ENCODE peak calls at places on chromosomes 6 and 20, in nine cellular contexts. One of them, this sample, is unnamed.
A peak's percentile ranks its signal among the peaks of the same experiment; 100 is the strongest.

GRCh38 chr20:63289311-63290135 is 3.5 kb upstream of the COL20A1 start:
- DNase-seq in thoracic aorta: no peak
- DNase-seq in A549: no peak
- DNase-seq in cardiac muscle cell: no peak
- DNase-seq in HCT116: no peak
- DNase-seq in adrenal gland: no peak
- DNase-seq in mammary epithelial cell: no peak
- DNase-seq in tibial nerve: no peak
- DNase-seq in lower lobe of right lung: no peak
- DNase-seq in this sample: no peak

GRCh38 chr6:53487080-53487479 is 57.8 kb downstream of the GCLC start:
- DNase-seq in thoracic aorta: no peak
- DNase-seq in A549: no peak
- DNase-seq in cardiac muscle cell: no peak
- DNase-seq in HCT116: no peak
- DNase-seq in adrenal gland: no peak
- DNase-seq in mammary epithelial cell: no peak
- DNase-seq in tibial nerve: no peak
- DNase-seq in lower lobe of right lung: no peak
- DNase-seq in this sample: no peak

GRCh38 chr6:3884007-3884745 is 35.0 kb downstream of the FAM50B start:
- DNase-seq in thoracic aorta: no peak
- DNase-seq in A549: peak; percentile 60
- DNase-seq in cardiac muscle cell: no peak
- DNase-seq in HCT116: no peak
- DNase-seq in adrenal gland: no peak
- DNase-seq in mammary epithelial cell: peak; percentile 74
- DNase-seq in tibial nerve: no peak
- DNase-seq in lower lobe of right lung: no peak
- DNase-seq in this sample: no peak

GRCh38 chr6:88730602-88731001 is 232.8 kb downstream of the RNGTT start:
- DNase-seq in thoracic aorta: no peak
- DNase-seq in A549: peak; percentile 63
- DNase-seq in cardiac muscle cell: no peak
- DNase-seq in HCT116: no peak
- DNase-seq in adrenal gland: no peak
- DNase-seq in mammary epithelial cell: peak; percentile 64
- DNase-seq in tibial nerve: no peak
- DNase-seq in lower lobe of right lung: no peak
- DNase-seq in this sample: no peak

GRCh38 chr6:141105481-141105880 is 1027.2 kb upstream of the GJE1 start:
- DNase-seq in thoracic aorta: no peak
- DNase-seq in A549: no peak
- DNase-seq in cardiac muscle cell: peak; percentile 54
- DNase-seq in HCT116: no peak
- DNase-seq in adrenal gland: no peak
- DNase-seq in mammary epithelial cell: no peak
- DNase-seq in tibial nerve: no peak
- DNase-seq in lower lobe of right lung: no peak
- DNase-seq in this sample: no peak

GRCh38 chr6:158654960-158655485 is 5.2 kb downstream of the SYTL3 start:
- DNase-seq in thoracic aorta: no peak
- DNase-seq in A549: no peak
- DNase-seq in cardiac muscle cell: no peak
- DNase-seq in HCT116: no peak
- DNase-seq in adrenal gland: no peak
- DNase-seq in mammary epithelial cell: no peak
- DNase-seq in tibial nerve: no peak
- DNase-seq in lower lobe of right lung: no peak
- DNase-seq in this sample: no peak

GRCh38 chr6:125821825-125822281 is 31.1 kb downstream of the NCOA7 start:
- DNase-seq in thoracic aorta: no peak
- DNase-seq in A549: no peak
- DNase-seq in cardiac muscle cell: no peak
- DNase-seq in HCT116: no peak
- DNase-seq in adrenal gland: no peak
- DNase-seq in mammary epithelial cell: peak; percentile 21
- DNase-seq in tibial nerve: no peak
- DNase-seq in lower lobe of right lung: no peak
- DNase-seq in this sample: no peak

GRCh38 chr6:129890164-129890563 is 29.0 kb upstream of the TMEM244 start:
- DNase-seq in thoracic aorta: no peak
- DNase-seq in A549: no peak
- DNase-seq in cardiac muscle cell: no peak
- DNase-seq in HCT116: no peak
- DNase-seq in adrenal gland: no peak
- DNase-seq in mammary epithelial cell: peak; percentile 91
- DNase-seq in tibial nerve: no peak
- DNase-seq in lower lobe of right lung: no peak
- DNase-seq in this sample: no peak

GRCh38 chr6:39507331-39507998 is 185.0 kb upstream of the KCNK16 start:
- DNase-seq in thoracic aorta: no peak
- DNase-seq in A549: no peak
- DNase-seq in cardiac muscle cell: no peak
- DNase-seq in HCT116: no peak
- DNase-seq in adrenal gland: no peak
- DNase-seq in mammary epithelial cell: no peak
- DNase-seq in tibial nerve: no peak
- DNase-seq in lower lobe of right lung: no peak
- DNase-seq in this sample: no peak

GRCh38 chr20:42258568-42258967 is 640.4 kb upstream of the CHD6 start:
- DNase-seq in thoracic aorta: no peak
- DNase-seq in A549: no peak
- DNase-seq in cardiac muscle cell: no peak
- DNase-seq in HCT116: no peak
- DNase-seq in adrenal gland: no peak
- DNase-seq in mammary epithelial cell: no peak
- DNase-seq in tibial nerve: no peak
- DNase-seq in lower lobe of right lung: no peak
- DNase-seq in this sample: no peak

GRCh38 chr20:52242237-52243230 is 51.0 kb upstream of the ZFP64 start:
- DNase-seq in thoracic aorta: no peak
- DNase-seq in A549: no peak
- DNase-seq in cardiac muscle cell: peak; percentile 49
- DNase-seq in HCT116: no peak
- DNase-seq in adrenal gland: no peak
- DNase-seq in mammary epithelial cell: no peak
- DNase-seq in tibial nerve: no peak
- DNase-seq in lower lobe of right lung: no peak
- DNase-seq in this sample: no peak

GRCh38 chr6:42320762-42321161 is 103.1 kb upstream of the MRPS10 start:
- DNase-seq in thoracic aorta: no peak
- DNase-seq in A549: no peak
- DNase-seq in cardiac muscle cell: no peak
- DNase-seq in HCT116: no peak
- DNase-seq in adrenal gland: no peak
- DNase-seq in mammary epithelial cell: no peak
- DNase-seq in tibial nerve: no peak
- DNase-seq in lower lobe of right lung: no peak
- DNase-seq in this sample: no peak

GRCh38 chr6:16635810-16636602 is 125.3 kb downstream of the ATXN1 start:
- DNase-seq in thoracic aorta: no peak
- DNase-seq in A549: peak; percentile 7
- DNase-seq in cardiac muscle cell: no peak
- DNase-seq in HCT116: peak; percentile 8
- DNase-seq in adrenal gland: peak; percentile 30
- DNase-seq in mammary epithelial cell: peak; percentile 80
- DNase-seq in tibial nerve: no peak
- DNase-seq in lower lobe of right lung: no peak
- DNase-seq in this sample: no peak

GRCh38 chr6:142694054-142694453 is 250.9 kb downstream of the HIVEP2 start:
- DNase-seq in thoracic aorta: no peak
- DNase-seq in A549: no peak
- DNase-seq in cardiac muscle cell: no peak
- DNase-seq in HCT116: no peak
- DNase-seq in adrenal gland: no peak
- DNase-seq in mammary epithelial cell: peak; percentile 21
- DNase-seq in tibial nerve: no peak
- DNase-seq in lower lobe of right lung: no peak
- DNase-seq in this sample: no peak

GRCh38 chr20:61317966-61318520 is 66.0 kb downstream of the CDH4 start:
- DNase-seq in thoracic aorta: no peak
- DNase-seq in A549: no peak
- DNase-seq in cardiac muscle cell: no peak
- DNase-seq in HCT116: no peak
- DNase-seq in adrenal gland: no peak
- DNase-seq in mammary epithelial cell: no peak
- DNase-seq in tibial nerve: no peak
- DNase-seq in lower lobe of right lung: no peak
- DNase-seq in this sample: no peak

DNA sequence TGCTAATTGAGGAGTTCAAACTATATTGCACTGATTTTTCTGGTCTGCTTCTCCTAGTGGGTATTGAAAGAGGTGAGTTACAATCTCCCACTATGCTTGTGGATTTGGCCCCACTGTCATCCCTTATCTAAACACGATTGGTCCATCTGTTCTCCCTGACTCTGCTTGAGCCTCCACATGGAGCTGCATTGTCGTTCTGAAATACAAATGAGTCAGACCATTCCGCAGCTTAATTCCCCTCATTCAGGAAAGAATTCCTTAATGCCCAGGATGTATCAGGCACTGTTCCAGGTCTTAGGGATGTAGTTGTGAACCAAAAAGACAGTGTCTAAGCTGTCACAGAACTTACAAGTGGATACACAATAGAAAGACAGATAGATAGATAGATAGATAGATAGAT is 461.9 kb downstream of the QKI start:
- DNase-seq in thoracic aorta: no peak
- DNase-seq in A549: no peak
- DNase-seq in cardiac muscle cell: no peak
- DNase-seq in HCT116: no peak
- DNase-seq in adrenal gland: no peak
- DNase-seq in mammary epithelial cell: no peak
- DNase-seq in tibial nerve: no peak
- DNase-seq in lower lobe of right lung: no peak
- DNase-seq in this sample: no peak
- TF ChIP-seq CTCF in thoracic aorta: no peak
- TF ChIP-seq CTCF in A549: no peak
- TF ChIP-seq CTCF in cardiac muscle cell: no peak
- TF ChIP-seq CTCF in HCT116: no peak
- TF ChIP-seq CTCF in adrenal gland: no peak
- TF ChIP-seq CTCF in mammary epithelial cell: no peak
- TF ChIP-seq CTCF in tibial nerve: no peak
- TF ChIP-seq CTCF in lower lobe of right lung: no peak
- TF ChIP-seq CTCF in this sample: no peak

DNA sequence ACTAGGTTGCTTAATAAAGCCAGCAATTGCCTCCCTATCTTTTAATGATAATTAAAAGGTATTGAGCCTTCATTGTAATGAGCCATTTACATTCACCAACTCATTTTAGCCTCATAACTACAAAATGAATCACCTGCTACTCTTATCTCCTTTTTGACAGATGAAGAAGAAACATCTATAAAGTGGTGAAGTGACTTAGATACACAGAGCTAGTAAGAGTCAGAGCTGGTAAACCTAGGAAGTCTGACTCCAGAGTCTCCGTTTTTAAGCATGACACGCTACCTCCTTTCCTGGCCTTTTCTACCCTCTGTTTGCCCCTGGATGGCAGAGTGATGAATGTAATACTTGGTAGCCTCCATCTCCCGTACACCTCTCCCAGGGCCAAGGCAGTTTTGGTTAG is 93.5 kb downstream of the SPTLC3 start:
- DNase-seq in thoracic aorta: no peak
- DNase-seq in A549: no peak
- DNase-seq in cardiac muscle cell: no peak
- DNase-seq in HCT116: no peak
- DNase-seq in adrenal gland: no peak
- DNase-seq in mammary epithelial cell: no peak
- DNase-seq in tibial nerve: no peak
- DNase-seq in lower lobe of right lung: no peak
- DNase-seq in this sample: no peak
- H3K4me3 ChIP-seq in thoracic aorta: no peak overlapping the region
- H3K4me3 ChIP-seq in A549: no peak overlapping the region
- H3K4me3 ChIP-seq in cardiac muscle cell: no peak overlapping the region
- H3K4me3 ChIP-seq in HCT116: no peak overlapping the region
- H3K4me3 ChIP-seq in adrenal gland: no peak overlapping the region
- H3K4me3 ChIP-seq in mammary epithelial cell: no peak overlapping the region
- H3K4me3 ChIP-seq in tibial nerve: no peak overlapping the region
- H3K4me3 ChIP-seq in lower lobe of right lung: no peak overlapping the region
- H3K4me3 ChIP-seq in this sample: no peak overlapping the region

GRCh38 chr6:17968081-17968518 is 19.3 kb downstream of the KIF13A start:
- DNase-seq in thoracic aorta: no peak
- DNase-seq in A549: no peak
- DNase-seq in cardiac muscle cell: no peak
- DNase-seq in HCT116: no peak
- DNase-seq in adrenal gland: no peak
- DNase-seq in mammary epithelial cell: peak; percentile 86
- DNase-seq in tibial nerve: no peak
- DNase-seq in lower lobe of right lung: no peak
- DNase-seq in this sample: no peak
- H3K4me1 ChIP-seq in thoracic aorta: peaks cover 74% of the 10 kb centered on the region
- H3K4me1 ChIP-seq in A549: peaks cover 49% of the 10 kb centered on the region
- H3K4me1 ChIP-seq in cardiac muscle cell: peaks cover 43% of the 10 kb centered on the region
- H3K4me1 ChIP-seq in HCT116: peaks cover 34% of the 10 kb centered on the region
- H3K4me1 ChIP-seq in adrenal gland: peaks cover 19% of the 10 kb centered on the region
- H3K4me1 ChIP-seq in mammary epithelial cell: peaks cover 58% of the 10 kb centered on the region
- H3K4me1 ChIP-seq in tibial nerve: no peaks in the 10 kb centered on the region
- H3K4me1 ChIP-seq in lower lobe of right lung: peaks cover 49% of the 10 kb centered on the region
- H3K4me1 ChIP-seq in this sample: no peaks in the 10 kb centered on the region

GRCh38 chr6:157280153-157280552 is 43.2 kb downstream of the TMEM242 start:
- DNase-seq in thoracic aorta: no peak
- DNase-seq in A549: no peak
- DNase-seq in cardiac muscle cell: no peak
- DNase-seq in HCT116: no peak
- DNase-seq in adrenal gland: no peak
- DNase-seq in mammary epithelial cell: no peak
- DNase-seq in tibial nerve: no peak
- DNase-seq in lower lobe of right lung: no peak
- DNase-seq in this sample: no peak

GRCh38 chr6:157283330-157283898 is 39.9 kb downstream of the TMEM242 start:
- DNase-seq in thoracic aorta: no peak
- DNase-seq in A549: no peak
- DNase-seq in cardiac muscle cell: no peak
- DNase-seq in HCT116: no peak
- DNase-seq in adrenal gland: no peak
- DNase-seq in mammary epithelial cell: no peak
- DNase-seq in tibial nerve: no peak
- DNase-seq in lower lobe of right lung: no peak
- DNase-seq in this sample: peak; percentile 37

GRCh38 chr6:157282279-157282678 is 41.0 kb downstream of the TMEM242 start:
- DNase-seq in thoracic aorta: no peak
- DNase-seq in A549: no peak
- DNase-seq in cardiac muscle cell: no peak
- DNase-seq in HCT116: no peak
- DNase-seq in adrenal gland: no peak
- DNase-seq in mammary epithelial cell: no peak
- DNase-seq in tibial nerve: no peak
- DNase-seq in lower lobe of right lung: no peak
- DNase-seq in this sample: no peak

GRCh38 chr6:157280947-157281346 is 42.4 kb downstream of the TMEM242 start:
- DNase-seq in thoracic aorta: no peak
- DNase-seq in A549: no peak
- DNase-seq in cardiac muscle cell: no peak
- DNase-seq in HCT116: no peak
- DNase-seq in adrenal gland: no peak
- DNase-seq in mammary epithelial cell: no peak
- DNase-seq in tibial nerve: no peak
- DNase-seq in lower lobe of right lung: no peak
- DNase-seq in this sample: no peak

DNA sequence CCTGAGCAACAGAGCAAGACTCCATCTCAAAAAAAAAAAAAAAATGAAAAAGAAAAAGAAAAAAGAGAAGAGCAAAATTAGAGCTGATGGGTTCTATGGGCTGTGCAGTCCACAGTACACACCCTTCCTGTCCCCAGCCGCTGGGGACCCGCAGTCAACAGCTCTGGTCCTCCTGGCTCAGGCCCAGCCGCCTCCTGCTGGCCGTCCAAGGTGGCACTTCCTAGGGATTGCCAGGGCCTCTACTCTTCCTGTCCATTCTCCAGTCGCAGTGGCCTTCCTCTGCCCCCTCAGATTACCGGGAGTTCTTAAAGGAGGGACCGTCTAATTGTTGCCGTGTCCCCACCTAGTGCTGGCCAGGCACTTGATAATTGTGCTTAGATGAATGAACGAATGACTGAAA is 41.7 kb downstream of the TMEM242 start:
- DNase-seq in thoracic aorta: no peak
- DNase-seq in A549: peak; percentile 38
- DNase-seq in cardiac muscle cell: no peak
- DNase-seq in HCT116: no peak
- DNase-seq in adrenal gland: peak; percentile 52
- DNase-seq in mammary epithelial cell: no peak
- DNase-seq in tibial nerve: no peak
- DNase-seq in lower lobe of right lung: no peak
- DNase-seq in this sample: no peak
- TF ChIP-seq CTCF in thoracic aorta: peak; percentile 19
- TF ChIP-seq CTCF in A549: no peak
- TF ChIP-seq CTCF in cardiac muscle cell: peak; percentile 31
- TF ChIP-seq CTCF in HCT116: peak; percentile 44
- TF ChIP-seq CTCF in adrenal gland: peak; percentile 20
- TF ChIP-seq CTCF in mammary epithelial cell: peak; percentile 27
- TF ChIP-seq CTCF in tibial nerve: no peak
- TF ChIP-seq CTCF in lower lobe of right lung: peak; percentile 39
- TF ChIP-seq CTCF in this sample: no peak

This sample was measured in CD8-positive, alpha-beta T cell.